ENCODE peak calls at places on chromosomes 2 and 18, in eight cellular contexts. One of them, this sample, is unnamed.

GRCh38 chr2:106142683-106143082 is 51.4 kb downstream of the UXS1 start:
- DNase-seq in fibroblast of lung: no peak
- DNase-seq in cardiac fibroblast: no peak
- DNase-seq in CD8-positive, alpha-beta T cell: no peak
- DNase-seq in heart right ventricle: no peak
- DNase-seq in K562: no peak
- DNase-seq in tibial artery: no peak
- DNase-seq in Peyer's patch: no peak
- DNase-seq in this sample: no peak

GRCh38 chr2:174673876-174674275 is 76.3 kb upstream of the WIPF1 start:
- DNase-seq in fibroblast of lung: peak; percentile 14
- DNase-seq in cardiac fibroblast: no peak
- DNase-seq in CD8-positive, alpha-beta T cell: no peak
- DNase-seq in heart right ventricle: no peak
- DNase-seq in K562: no peak
- DNase-seq in tibial artery: no peak
- DNase-seq in Peyer's patch: no peak
- DNase-seq in this sample: no peak

GRCh38 chr2:214322662-214323061 is 88.2 kb upstream of the VWC2L start:
- DNase-seq in fibroblast of lung: no peak
- DNase-seq in cardiac fibroblast: no peak
- DNase-seq in CD8-positive, alpha-beta T cell: no peak
- DNase-seq in heart right ventricle: no peak
- DNase-seq in K562: no peak
- DNase-seq in tibial artery: no peak
- DNase-seq in Peyer's patch: no peak
- DNase-seq in this sample: no peak

GRCh38 chr18:46110406-46110805 is 6.2 kb downstream of the HAUS1 start:
- DNase-seq in fibroblast of lung: no peak
- DNase-seq in cardiac fibroblast: no peak
- DNase-seq in CD8-positive, alpha-beta T cell: no peak
- DNase-seq in heart right ventricle: no peak
- DNase-seq in K562: no peak
- DNase-seq in tibial artery: no peak
- DNase-seq in Peyer's patch: no peak
- DNase-seq in this sample: no peak

GRCh38 chr2:214465386-214466146 is 54.7 kb downstream of the VWC2L start:
- DNase-seq in fibroblast of lung: no peak
- DNase-seq in cardiac fibroblast: peak; percentile 5
- DNase-seq in CD8-positive, alpha-beta T cell: no peak
- DNase-seq in heart right ventricle: no peak
- DNase-seq in K562: no peak
- DNase-seq in tibial artery: peak; percentile 49
- DNase-seq in Peyer's patch: no peak
- DNase-seq in this sample: no peak

GRCh38 chr2:207467716-207468347 is 61.9 kb upstream of the CREB1 start:
- DNase-seq in fibroblast of lung: peak; percentile 89
- DNase-seq in cardiac fibroblast: peak; percentile 65
- DNase-seq in CD8-positive, alpha-beta T cell: no peak
- DNase-seq in heart right ventricle: no peak
- DNase-seq in K562: no peak
- DNase-seq in tibial artery: no peak
- DNase-seq in Peyer's patch: no peak
- DNase-seq in this sample: no peak

GRCh38 chr2:113895301-113895700 is 5.4 kb downstream of the ACTR3 start:
- DNase-seq in fibroblast of lung: no peak
- DNase-seq in cardiac fibroblast: no peak
- DNase-seq in CD8-positive, alpha-beta T cell: no peak
- DNase-seq in heart right ventricle: no peak
- DNase-seq in K562: peak; percentile 21
- DNase-seq in tibial artery: no peak
- DNase-seq in Peyer's patch: no peak
- DNase-seq in this sample: no peak

GRCh38 chr2:219175928-219176817 is 552 bp downstream of the CNPPD1 start:
- DNase-seq in fibroblast of lung: peak; percentile 27
- DNase-seq in cardiac fibroblast: peak; percentile 41
- DNase-seq in CD8-positive, alpha-beta T cell: peak; percentile 27
- DNase-seq in heart right ventricle: peak; percentile 48
- DNase-seq in K562: peak; percentile 39
- DNase-seq in tibial artery: peak; percentile 69
- DNase-seq in Peyer's patch: peak; percentile 82
- DNase-seq in this sample: no peak

GRCh38 chr2:234764378-234764777 is 187.4 kb upstream of the SH3BP4 start:
- DNase-seq in fibroblast of lung: no peak
- DNase-seq in cardiac fibroblast: no peak
- DNase-seq in CD8-positive, alpha-beta T cell: no peak
- DNase-seq in heart right ventricle: no peak
- DNase-seq in K562: no peak
- DNase-seq in tibial artery: no peak
- DNase-seq in Peyer's patch: no peak
- DNase-seq in this sample: no peak

GRCh38 chr2:55097462-55098410 is 47.5 kb upstream of the RTN4 start:
- DNase-seq in fibroblast of lung: peak; percentile 81
- DNase-seq in cardiac fibroblast: peak; percentile 60
- DNase-seq in CD8-positive, alpha-beta T cell: no peak
- DNase-seq in heart right ventricle: no peak
- DNase-seq in K562: peak; percentile 42
- DNase-seq in tibial artery: peak; percentile 47
- DNase-seq in Peyer's patch: no peak
- DNase-seq in this sample: no peak

GRCh38 chr2:69773201-69773600 is 31.3 kb downstream of the ANXA4 start:
- DNase-seq in fibroblast of lung: peak; percentile 75
- DNase-seq in cardiac fibroblast: peak; percentile 46
- DNase-seq in CD8-positive, alpha-beta T cell: no peak
- DNase-seq in heart right ventricle: no peak
- DNase-seq in K562: no peak
- DNase-seq in tibial artery: no peak
- DNase-seq in Peyer's patch: no peak
- DNase-seq in this sample: no peak

GRCh38 chr2:4354678-4355077 is 651.3 kb downstream of the DCDC2C start:
- DNase-seq in fibroblast of lung: no peak
- DNase-seq in cardiac fibroblast: no peak
- DNase-seq in CD8-positive, alpha-beta T cell: no peak
- DNase-seq in heart right ventricle: peak; percentile 5
- DNase-seq in K562: peak; percentile 4
- DNase-seq in tibial artery: no peak
- DNase-seq in Peyer's patch: no peak
- DNase-seq in this sample: peak; percentile 39

GRCh38 chr2:219713110-219713509 is 85.7 kb downstream of the SLC4A3 start:
- DNase-seq in fibroblast of lung: peak; percentile 55
- DNase-seq in cardiac fibroblast: peak; percentile 70
- DNase-seq in CD8-positive, alpha-beta T cell: no peak
- DNase-seq in heart right ventricle: no peak
- DNase-seq in K562: peak; percentile 68
- DNase-seq in tibial artery: no peak
- DNase-seq in Peyer's patch: no peak
- DNase-seq in this sample: no peak

GRCh38 chr2:175017618-175018414 is 12.6 kb upstream of the CHN1 start:
- DNase-seq in fibroblast of lung: no peak
- DNase-seq in cardiac fibroblast: no peak
- DNase-seq in CD8-positive, alpha-beta T cell: no peak
- DNase-seq in heart right ventricle: no peak
- DNase-seq in K562: no peak
- DNase-seq in tibial artery: no peak
- DNase-seq in Peyer's patch: no peak
- DNase-seq in this sample: no peak

GRCh38 chr2:55721601-55722215 is 28.1 kb upstream of the PNPT1 start:
- DNase-seq in fibroblast of lung: peak; percentile 46
- DNase-seq in cardiac fibroblast: no peak
- DNase-seq in CD8-positive, alpha-beta T cell: no peak
- DNase-seq in heart right ventricle: no peak
- DNase-seq in K562: no peak
- DNase-seq in tibial artery: no peak
- DNase-seq in Peyer's patch: no peak
- DNase-seq in this sample: no peak

GRCh38 chr18:29737190-29737589 is 1305.4 kb downstream of the DSC3 start:
- DNase-seq in fibroblast of lung: no peak
- DNase-seq in cardiac fibroblast: no peak
- DNase-seq in CD8-positive, alpha-beta T cell: no peak
- DNase-seq in heart right ventricle: no peak
- DNase-seq in K562: no peak
- DNase-seq in tibial artery: no peak
- DNase-seq in Peyer's patch: no peak
- DNase-seq in this sample: no peak

GRCh38 chr18:68759308-68759707 is 38.6 kb upstream of the CCDC102B start:
- DNase-seq in fibroblast of lung: no peak
- DNase-seq in cardiac fibroblast: no peak
- DNase-seq in CD8-positive, alpha-beta T cell: no peak
- DNase-seq in heart right ventricle: no peak
- DNase-seq in K562: no peak
- DNase-seq in tibial artery: no peak
- DNase-seq in Peyer's patch: no peak
- DNase-seq in this sample: no peak

GRCh38 chr18:25737710-25738251 is 352.6 kb downstream of the SS18 start:
- DNase-seq in fibroblast of lung: peak; percentile 87
- DNase-seq in cardiac fibroblast: peak; percentile 66
- DNase-seq in CD8-positive, alpha-beta T cell: no peak
- DNase-seq in heart right ventricle: no peak
- DNase-seq in K562: no peak
- DNase-seq in tibial artery: no peak
- DNase-seq in Peyer's patch: no peak
- DNase-seq in this sample: no peak

GRCh38 chr2:183996825-183997823 is 601.2 kb upstream of the ZNF804A start:
- DNase-seq in fibroblast of lung: no peak
- DNase-seq in cardiac fibroblast: no peak
- DNase-seq in CD8-positive, alpha-beta T cell: no peak
- DNase-seq in heart right ventricle: no peak
- DNase-seq in K562: no peak
- DNase-seq in tibial artery: no peak
- DNase-seq in Peyer's patch: no peak
- DNase-seq in this sample: no peak

GRCh38 chr2:14628906-14629305 is 3.6 kb upstream of the LRATD1 start:
- DNase-seq in fibroblast of lung: no peak
- DNase-seq in cardiac fibroblast: no peak
- DNase-seq in CD8-positive, alpha-beta T cell: no peak
- DNase-seq in heart right ventricle: no peak
- DNase-seq in K562: no peak
- DNase-seq in tibial artery: no peak
- DNase-seq in Peyer's patch: no peak
- DNase-seq in this sample: no peak

GRCh38 chr2:133948610-133949290 is 305.1 kb upstream of the MGAT5 start:
- DNase-seq in fibroblast of lung: no peak
- DNase-seq in cardiac fibroblast: no peak
- DNase-seq in CD8-positive, alpha-beta T cell: no peak
- DNase-seq in heart right ventricle: peak; percentile 68
- DNase-seq in K562: no peak
- DNase-seq in tibial artery: no peak
- DNase-seq in Peyer's patch: no peak
- DNase-seq in this sample: no peak

DNA sequence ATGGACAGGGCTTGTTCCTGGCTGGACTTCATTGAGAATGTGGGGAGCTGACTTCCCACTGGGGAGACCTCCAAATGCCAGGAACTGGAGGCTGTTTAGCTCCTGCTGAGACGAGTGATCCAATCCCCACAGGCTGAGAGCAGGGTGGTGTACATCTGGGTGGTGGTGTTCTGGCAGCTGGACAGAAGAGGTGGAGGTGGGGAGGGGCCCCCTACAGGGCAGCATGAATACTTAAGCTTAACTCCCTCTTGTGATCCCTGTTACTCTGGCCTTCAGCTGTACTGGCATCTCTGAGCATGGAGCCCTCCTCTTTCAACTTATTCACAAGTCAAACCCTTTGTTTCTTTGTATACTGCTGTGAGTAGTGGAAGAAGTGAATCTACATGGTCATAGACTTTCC is 167.8 kb upstream of the LYPD1 start:
- DNase-seq in fibroblast of lung: no peak
- DNase-seq in cardiac fibroblast: no peak
- DNase-seq in CD8-positive, alpha-beta T cell: no peak
- DNase-seq in heart right ventricle: no peak
- DNase-seq in K562: no peak
- DNase-seq in tibial artery: no peak
- DNase-seq in Peyer's patch: no peak
- DNase-seq in this sample: no peak
- TF ChIP-seq CTCF in fibroblast of lung: no peak
- TF ChIP-seq CTCF in cardiac fibroblast: no peak
- TF ChIP-seq CTCF in CD8-positive, alpha-beta T cell: no peak
- TF ChIP-seq CTCF in heart right ventricle: no peak
- TF ChIP-seq CTCF in K562: no peak
- TF ChIP-seq CTCF in tibial artery: no peak
- TF ChIP-seq CTCF in Peyer's patch: no peak
- TF ChIP-seq CTCF in this sample: no peak

DNA sequence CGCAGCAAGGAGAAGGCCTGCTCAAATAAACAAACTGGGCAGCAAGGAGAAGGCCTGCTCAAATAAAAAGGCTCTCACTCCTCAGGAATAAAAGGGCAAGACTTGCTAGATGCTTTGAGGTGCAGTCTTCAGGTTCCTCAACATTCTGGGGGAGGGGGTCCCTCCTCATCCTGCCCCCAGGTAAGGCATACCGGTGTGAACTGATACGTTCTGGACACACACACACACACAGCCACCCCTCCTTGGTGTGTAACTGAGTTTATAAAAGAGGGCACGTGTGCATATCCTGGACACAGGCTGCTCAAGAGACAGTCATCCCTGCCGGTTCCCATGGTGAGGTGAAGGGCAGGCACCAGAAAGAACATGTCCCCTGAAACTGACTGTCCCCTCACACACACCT is 4.5 kb downstream of the TEX261 start:
- DNase-seq in fibroblast of lung: no peak
- DNase-seq in cardiac fibroblast: no peak
- DNase-seq in CD8-positive, alpha-beta T cell: no peak
- DNase-seq in heart right ventricle: no peak
- DNase-seq in K562: no peak
- DNase-seq in tibial artery: no peak
- DNase-seq in Peyer's patch: no peak
- DNase-seq in this sample: no peak
- TF ChIP-seq CTCF in fibroblast of lung: no peak
- TF ChIP-seq CTCF in cardiac fibroblast: no peak
- TF ChIP-seq CTCF in CD8-positive, alpha-beta T cell: no peak
- TF ChIP-seq CTCF in heart right ventricle: no peak
- TF ChIP-seq CTCF in K562: no peak
- TF ChIP-seq CTCF in tibial artery: no peak
- TF ChIP-seq CTCF in Peyer's patch: no peak
- TF ChIP-seq CTCF in this sample: no peak

GRCh38 chr2:142140434-142140845 is 9.6 kb upstream of the LRP1B start:
- DNase-seq in fibroblast of lung: peak; percentile 57
- DNase-seq in cardiac fibroblast: peak; percentile 43
- DNase-seq in CD8-positive, alpha-beta T cell: no peak
- DNase-seq in heart right ventricle: no peak
- DNase-seq in K562: peak; percentile 6
- DNase-seq in tibial artery: no peak
- DNase-seq in Peyer's patch: no peak
- DNase-seq in this sample: no peak
- TF ChIP-seq CTCF in fibroblast of lung: peak; percentile 29
- TF ChIP-seq CTCF in cardiac fibroblast: peak; percentile 35
- TF ChIP-seq CTCF in CD8-positive, alpha-beta T cell: no peak
- TF ChIP-seq CTCF in heart right ventricle: peak; percentile 69
- TF ChIP-seq CTCF in K562: peak; percentile 37
- TF ChIP-seq CTCF in tibial artery: peak; percentile 47
- TF ChIP-seq CTCF in Peyer's patch: peak; percentile 40
- TF ChIP-seq CTCF in this sample: peak; percentile 75

DNA sequence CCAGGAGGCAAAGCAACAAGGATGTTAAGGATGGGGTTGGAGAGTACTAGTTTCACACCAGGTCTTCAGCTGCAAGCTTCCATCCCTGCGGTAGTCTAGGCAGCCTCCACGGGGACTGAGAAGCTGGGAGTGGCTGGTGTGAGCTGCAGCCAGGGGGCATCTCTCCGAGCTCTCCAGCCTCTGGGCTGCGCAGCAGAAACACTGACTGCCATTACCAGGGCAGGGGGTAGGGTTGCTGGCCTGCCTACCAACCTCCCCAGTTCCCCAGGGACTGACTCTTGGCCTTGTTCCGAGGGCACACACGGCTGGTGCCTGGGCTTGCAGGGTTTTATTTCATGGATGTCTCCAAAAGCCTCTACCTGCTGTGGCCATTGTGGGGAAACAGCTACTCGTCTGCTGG is 15.9 kb downstream of the GATA6 start:
- DNase-seq in fibroblast of lung: no peak
- DNase-seq in cardiac fibroblast: peak; percentile 59
- DNase-seq in CD8-positive, alpha-beta T cell: no peak
- DNase-seq in heart right ventricle: no peak
- DNase-seq in K562: no peak
- DNase-seq in tibial artery: peak; percentile 34
- DNase-seq in Peyer's patch: no peak
- DNase-seq in this sample: no peak
- TF ChIP-seq CTCF in fibroblast of lung: no peak
- TF ChIP-seq CTCF in cardiac fibroblast: no peak
- TF ChIP-seq CTCF in CD8-positive, alpha-beta T cell: no peak
- TF ChIP-seq CTCF in heart right ventricle: peak; percentile 56
- TF ChIP-seq CTCF in K562: peak; percentile 24
- TF ChIP-seq CTCF in tibial artery: peak; percentile 24
- TF ChIP-seq CTCF in Peyer's patch: no peak
- TF ChIP-seq CTCF in this sample: no peak

This sample was measured in endothelial cell.